ENCODE peak calls at places on chromosomes 5 and 9, in four cellular contexts. One of them, this sample, is unnamed.

GRCh38 chr5:44332360-44332971 is 56.8 kb downstream of the FGF10 start:
- DNase-seq in dorsolateral prefrontal cortex: no peak
- DNase-seq in effector memory CD4-positive, alpha-beta T cell: no peak
- DNase-seq in lung: no peak
- DNase-seq in this sample: no peak

GRCh38 chr5:65811004-65811403 is 89.0 kb downstream of the NLN start:
- DNase-seq in dorsolateral prefrontal cortex: no peak
- DNase-seq in effector memory CD4-positive, alpha-beta T cell: no peak
- DNase-seq in lung: no peak
- DNase-seq in this sample: no peak

GRCh38 chr9:18343799-18344198 is 130.2 kb upstream of the ADAMTSL1 start:
- DNase-seq in dorsolateral prefrontal cortex: no peak
- DNase-seq in effector memory CD4-positive, alpha-beta T cell: no peak
- DNase-seq in lung: no peak
- DNase-seq in this sample: no peak

GRCh38 chr5:123549256-123549904 is 37.4 kb downstream of the CSNK1G3 start:
- DNase-seq in dorsolateral prefrontal cortex: no peak
- DNase-seq in effector memory CD4-positive, alpha-beta T cell: peak; percentile 57
- DNase-seq in lung: no peak
- DNase-seq in this sample: no peak

GRCh38 chr9:129270903-129271431 is 92.9 kb upstream of the IER5L start:
- DNase-seq in dorsolateral prefrontal cortex: no peak
- DNase-seq in effector memory CD4-positive, alpha-beta T cell: no peak
- DNase-seq in lung: no peak
- DNase-seq in this sample: no peak

GRCh38 chr9:34430843-34431437 is 27.4 kb downstream of the FAM219A start:
- DNase-seq in dorsolateral prefrontal cortex: peak; percentile 88
- DNase-seq in effector memory CD4-positive, alpha-beta T cell: no peak
- DNase-seq in lung: peak; percentile 32
- DNase-seq in this sample: no peak

GRCh38 chr5:74334034-74334433 is 306.5 kb downstream of the ENC1 start:
- DNase-seq in dorsolateral prefrontal cortex: no peak
- DNase-seq in effector memory CD4-positive, alpha-beta T cell: no peak
- DNase-seq in lung: no peak
- DNase-seq in this sample: no peak

GRCh38 chr5:80034962-80035821 is at the start of gene THBS4:
- DNase-seq in dorsolateral prefrontal cortex: no peak
- DNase-seq in effector memory CD4-positive, alpha-beta T cell: no peak
- DNase-seq in lung: no peak
- DNase-seq in this sample: peak; percentile 44

GRCh38 chr9:127057970-127058644 is 64.3 kb downstream of the ANGPTL2 start:
- DNase-seq in dorsolateral prefrontal cortex: peak; percentile 77
- DNase-seq in effector memory CD4-positive, alpha-beta T cell: no peak
- DNase-seq in lung: no peak
- DNase-seq in this sample: peak; percentile 22

GRCh38 chr5:31443572-31443971 is 88.3 kb downstream of the DROSHA start:
- DNase-seq in dorsolateral prefrontal cortex: no peak
- DNase-seq in effector memory CD4-positive, alpha-beta T cell: no peak
- DNase-seq in lung: no peak
- DNase-seq in this sample: no peak

GRCh38 chr9:125460883-125461475 is 199.4 kb downstream of the GAPVD1 start:
- DNase-seq in dorsolateral prefrontal cortex: peak; percentile 46
- DNase-seq in effector memory CD4-positive, alpha-beta T cell: no peak
- DNase-seq in lung: no peak
- DNase-seq in this sample: no peak

GRCh38 chr5:51302358-51302757 is 80.9 kb upstream of the ISL1 start:
- DNase-seq in dorsolateral prefrontal cortex: no peak
- DNase-seq in effector memory CD4-positive, alpha-beta T cell: no peak
- DNase-seq in lung: no peak
- DNase-seq in this sample: no peak

GRCh38 chr5:128539038-128539429 is 989 bp upstream of the FBN2 start:
- DNase-seq in dorsolateral prefrontal cortex: no peak
- DNase-seq in effector memory CD4-positive, alpha-beta T cell: no peak
- DNase-seq in lung: no peak
- DNase-seq in this sample: no peak

GRCh38 chr5:33074548-33074947 is 363.4 kb downstream of the NPR3 start:
- DNase-seq in dorsolateral prefrontal cortex: no peak
- DNase-seq in effector memory CD4-positive, alpha-beta T cell: no peak
- DNase-seq in lung: no peak
- DNase-seq in this sample: no peak

GRCh38 chr5:10246761-10247160 is 2.9 kb downstream of the ATPSCKMT start:
- DNase-seq in dorsolateral prefrontal cortex: peak; percentile 72
- DNase-seq in effector memory CD4-positive, alpha-beta T cell: no peak
- DNase-seq in lung: no peak
- DNase-seq in this sample: no peak

GRCh38 chr5:74105126-74105780 is 479.3 kb downstream of the ARHGEF28 start:
- DNase-seq in dorsolateral prefrontal cortex: no peak
- DNase-seq in effector memory CD4-positive, alpha-beta T cell: no peak
- DNase-seq in lung: no peak
- DNase-seq in this sample: no peak

GRCh38 chr9:96317335-96317980 is 15.5 kb upstream of the HSD17B3 start:
- DNase-seq in dorsolateral prefrontal cortex: peak; percentile 42
- DNase-seq in effector memory CD4-positive, alpha-beta T cell: peak; percentile 25
- DNase-seq in lung: peak; percentile 36
- DNase-seq in this sample: peak; percentile 4

GRCh38 chr5:74167206-74167929 is 473.2 kb downstream of the ENC1 start:
- DNase-seq in dorsolateral prefrontal cortex: no peak
- DNase-seq in effector memory CD4-positive, alpha-beta T cell: no peak
- DNase-seq in lung: no peak
- DNase-seq in this sample: no peak

GRCh38 chr9:123423036-123423640 is 67.1 kb downstream of the CRB2 start:
- DNase-seq in dorsolateral prefrontal cortex: no peak
- DNase-seq in effector memory CD4-positive, alpha-beta T cell: no peak
- DNase-seq in lung: no peak
- DNase-seq in this sample: no peak

GRCh38 chr9:127721391-127721821 is 5.5 kb downstream of the TTC16 start:
- DNase-seq in dorsolateral prefrontal cortex: no peak
- DNase-seq in effector memory CD4-positive, alpha-beta T cell: no peak
- DNase-seq in lung: no peak
- DNase-seq in this sample: no peak

GRCh38 chr5:43281840-43282658 is 31.2 kb downstream of the HMGCS1 start:
- DNase-seq in dorsolateral prefrontal cortex: no peak
- DNase-seq in effector memory CD4-positive, alpha-beta T cell: no peak
- DNase-seq in lung: no peak
- DNase-seq in this sample: no peak

GRCh38 chr9:129595903-129596540 is 24.9 kb downstream of the C9orf50 start:
- DNase-seq in dorsolateral prefrontal cortex: no peak
- DNase-seq in effector memory CD4-positive, alpha-beta T cell: no peak
- DNase-seq in lung: no peak
- DNase-seq in this sample: no peak

GRCh38 chr9:102273952-102274351 is 535.5 kb upstream of the GRIN3A start:
- DNase-seq in dorsolateral prefrontal cortex: no peak
- DNase-seq in effector memory CD4-positive, alpha-beta T cell: no peak
- DNase-seq in lung: no peak
- DNase-seq in this sample: no peak

GRCh38 chr5:64746446-64746845 is 22.0 kb downstream of the SREK1IP1 start:
- DNase-seq in dorsolateral prefrontal cortex: no peak
- DNase-seq in effector memory CD4-positive, alpha-beta T cell: no peak
- DNase-seq in lung: no peak
- DNase-seq in this sample: no peak

GRCh38 chr5:51665295-51665593 is 282.0 kb downstream of the ISL1 start:
- DNase-seq in dorsolateral prefrontal cortex: no peak
- DNase-seq in effector memory CD4-positive, alpha-beta T cell: no peak
- DNase-seq in lung: no peak
- DNase-seq in this sample: no peak

GRCh38 chr5:154368041-154368800 is 77.6 kb upstream of the SAP30L start:
- DNase-seq in dorsolateral prefrontal cortex: no peak
- DNase-seq in effector memory CD4-positive, alpha-beta T cell: no peak
- DNase-seq in lung: peak; percentile 31
- DNase-seq in this sample: no peak

GRCh38 chr9:91949293-91949945 is 609 bp downstream of the ROR2 start:
- DNase-seq in dorsolateral prefrontal cortex: no peak
- DNase-seq in effector memory CD4-positive, alpha-beta T cell: no peak
- DNase-seq in lung: no peak
- DNase-seq in this sample: no peak

GRCh38 chr5:41519801-41520200 is 9.4 kb upstream of the PLCXD3 start:
- DNase-seq in dorsolateral prefrontal cortex: no peak
- DNase-seq in effector memory CD4-positive, alpha-beta T cell: no peak
- DNase-seq in lung: no peak
- DNase-seq in this sample: no peak

GRCh38 chr9:134441227-134442086 is 115.2 kb downstream of the RXRA start:
- DNase-seq in dorsolateral prefrontal cortex: no peak
- DNase-seq in effector memory CD4-positive, alpha-beta T cell: no peak
- DNase-seq in lung: no peak
- DNase-seq in this sample: no peak
- H3K27ac ChIP-seq in dorsolateral prefrontal cortex: peak overlapping the region; percentile 97
- H3K27ac ChIP-seq in effector memory CD4-positive, alpha-beta T cell: no peak overlapping the region
- H3K27ac ChIP-seq in lung: no peak overlapping the region
- H3K27ac ChIP-seq in this sample: no peak overlapping the region

DNA sequence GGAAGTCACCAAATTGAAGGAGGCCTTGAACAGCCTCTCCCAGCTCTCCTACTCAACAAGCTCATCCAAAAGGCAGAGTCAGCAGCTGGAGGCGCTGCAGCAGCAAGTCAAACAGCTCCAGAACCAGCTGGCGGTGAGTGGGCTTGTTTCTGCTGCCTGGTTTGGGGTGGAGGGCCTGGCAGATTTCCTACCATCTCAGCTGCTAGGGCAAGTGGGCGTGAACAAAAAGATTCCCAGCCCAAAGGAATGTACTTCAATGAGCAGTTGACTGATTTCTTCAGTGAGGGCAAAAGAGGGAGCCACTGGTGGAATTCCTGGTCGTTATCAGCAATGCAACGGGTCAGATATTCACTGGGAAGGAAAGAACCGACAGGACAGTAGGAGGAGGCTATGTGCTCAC is 12.6 kb upstream of the TTC23L start:
- DNase-seq in dorsolateral prefrontal cortex: no peak
- DNase-seq in effector memory CD4-positive, alpha-beta T cell: no peak
- DNase-seq in lung: no peak
- DNase-seq in this sample: no peak
- H3K27ac ChIP-seq in dorsolateral prefrontal cortex: no peak overlapping the region
- H3K27ac ChIP-seq in effector memory CD4-positive, alpha-beta T cell: no peak overlapping the region
- H3K27ac ChIP-seq in lung: no peak overlapping the region
- H3K27ac ChIP-seq in this sample: no peak overlapping the region

DNA sequence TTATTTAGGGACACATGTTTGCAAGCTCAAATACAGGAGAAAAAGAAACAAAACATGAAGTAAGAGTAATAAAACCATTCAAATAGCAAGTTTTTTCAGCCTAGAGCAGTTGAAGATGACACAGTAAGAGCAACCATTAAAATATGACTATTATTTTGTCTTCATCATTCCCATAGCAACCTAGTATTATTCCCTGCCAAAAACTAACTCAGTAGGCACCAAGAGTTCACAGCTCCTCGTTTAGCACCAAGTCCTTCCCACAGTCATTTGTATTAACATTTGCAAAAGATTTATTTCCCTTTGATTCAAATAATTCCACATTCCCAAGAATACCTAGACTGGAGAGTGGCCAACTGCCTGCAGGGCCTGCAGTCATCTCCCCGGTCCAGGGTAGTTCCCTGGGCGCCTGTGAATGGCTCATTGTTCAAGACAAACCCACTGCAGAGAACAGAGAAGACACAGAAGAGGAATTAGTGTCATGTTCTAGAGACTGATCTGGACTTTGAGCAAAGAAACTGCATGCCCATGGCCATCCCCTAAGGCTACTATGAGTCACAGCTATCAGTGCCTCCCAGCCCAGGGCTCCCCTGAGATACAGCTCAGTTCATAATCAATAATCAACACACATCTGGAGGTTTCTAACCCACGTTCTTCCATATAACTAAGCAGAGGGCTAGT is 139.1 kb upstream of the MAP3K1 start:
- DNase-seq in dorsolateral prefrontal cortex: no peak
- DNase-seq in effector memory CD4-positive, alpha-beta T cell: no peak
- DNase-seq in lung: no peak
- DNase-seq in this sample: no peak
- H3K27ac ChIP-seq in dorsolateral prefrontal cortex: no peak overlapping the region
- H3K27ac ChIP-seq in effector memory CD4-positive, alpha-beta T cell: no peak overlapping the region
- H3K27ac ChIP-seq in lung: no peak overlapping the region
- H3K27ac ChIP-seq in this sample: no peak overlapping the region

GRCh38 chr5:38529955-38530644 is 26.3 kb downstream of the LIFR start:
- DNase-seq in dorsolateral prefrontal cortex: no peak
- DNase-seq in effector memory CD4-positive, alpha-beta T cell: no peak
- DNase-seq in lung: no peak
- DNase-seq in this sample: no peak

GRCh38 chr5:38533286-38534121 is 22.9 kb downstream of the LIFR start:
- DNase-seq in dorsolateral prefrontal cortex: no peak
- DNase-seq in effector memory CD4-positive, alpha-beta T cell: no peak
- DNase-seq in lung: no peak
- DNase-seq in this sample: no peak

GRCh38 chr5:38534122-38534408 is 22.4 kb downstream of the LIFR start:
- DNase-seq in dorsolateral prefrontal cortex: no peak
- DNase-seq in effector memory CD4-positive, alpha-beta T cell: no peak
- DNase-seq in lung: no peak
- DNase-seq in this sample: no peak

GRCh38 chr5:38532165-38532669 is 24.2 kb downstream of the LIFR start:
- DNase-seq in dorsolateral prefrontal cortex: no peak
- DNase-seq in effector memory CD4-positive, alpha-beta T cell: no peak
- DNase-seq in lung: no peak
- DNase-seq in this sample: no peak

GRCh38 chr5:38531518-38531917 is 24.9 kb downstream of the LIFR start:
- DNase-seq in dorsolateral prefrontal cortex: no peak
- DNase-seq in effector memory CD4-positive, alpha-beta T cell: no peak
- DNase-seq in lung: no peak
- DNase-seq in this sample: no peak
- H3K27ac ChIP-seq in dorsolateral prefrontal cortex: no peak overlapping the region
- H3K27ac ChIP-seq in effector memory CD4-positive, alpha-beta T cell: no peak overlapping the region
- H3K27ac ChIP-seq in lung: no peak overlapping the region
- H3K27ac ChIP-seq in this sample: no peak overlapping the region

GRCh38 chr9:109416135-109416706 is 81.9 kb downstream of the PTPN3 start:
- DNase-seq in dorsolateral prefrontal cortex: no peak
- DNase-seq in effector memory CD4-positive, alpha-beta T cell: no peak
- DNase-seq in lung: no peak
- DNase-seq in this sample: no peak
- H3K27ac ChIP-seq in dorsolateral prefrontal cortex: no peak overlapping the region
- H3K27ac ChIP-seq in effector memory CD4-positive, alpha-beta T cell: no peak overlapping the region
- H3K27ac ChIP-seq in lung: no peak overlapping the region
- H3K27ac ChIP-seq in this sample: no peak overlapping the region

DNA sequence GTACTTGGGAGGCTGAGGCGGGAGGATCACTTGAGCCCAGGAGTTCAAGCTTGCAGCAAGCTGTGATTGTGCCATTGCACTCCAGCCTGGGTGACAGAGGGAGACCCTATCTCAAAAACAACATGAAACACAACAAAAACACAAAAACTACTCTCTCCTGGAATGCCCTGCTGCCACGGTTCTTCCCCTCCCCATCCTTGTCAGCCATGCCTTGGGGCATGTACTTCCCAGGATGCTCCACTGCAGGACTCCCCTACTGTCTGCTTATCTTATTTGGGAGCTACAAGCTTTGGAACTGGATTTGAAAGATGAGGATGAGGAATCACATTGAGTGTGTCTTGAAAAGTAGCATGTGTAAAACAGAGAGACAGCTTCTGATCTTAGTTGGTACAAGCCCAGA is 40.1 kb upstream of the KIAA1958 start:
- DNase-seq in dorsolateral prefrontal cortex: no peak
- DNase-seq in effector memory CD4-positive, alpha-beta T cell: no peak
- DNase-seq in lung: no peak
- DNase-seq in this sample: no peak
- H3K27ac ChIP-seq in dorsolateral prefrontal cortex: no peak overlapping the region
- H3K27ac ChIP-seq in effector memory CD4-positive, alpha-beta T cell: no peak overlapping the region
- H3K27ac ChIP-seq in lung: no peak overlapping the region
- H3K27ac ChIP-seq in this sample: no peak overlapping the region

This sample was measured in substantia nigra.